ENCODE peak calls at places on chromosomes 12 and 14, in five cellular contexts. One of them, this sample, is unnamed.

GRCh38 chr12:116426391-116427136 is 132.6 kb upstream of the MAP1LC3B2 start:
- DNase-seq in ascending aorta: peak; percentile 95
- DNase-seq in GM20000: no peak
- DNase-seq in NCI-H1092: no peak
- DNase-seq in fibroblast of gingiva: peak; percentile 97
- DNase-seq in this sample: no peak

GRCh38 chr12:2550470-2551090 is 244.2 kb upstream of the FKBP4 start:
- DNase-seq in GM20000: no peak
- DNase-seq in ascending aorta: no peak
- DNase-seq in NCI-H1092: no peak
- DNase-seq in fibroblast of gingiva: no peak
- DNase-seq in this sample: no peak

GRCh38 chr14:85061256-85061655 is 468.7 kb upstream of the FLRT2 start:
- DNase-seq in ascending aorta: no peak
- DNase-seq in NCI-H1092: no peak
- DNase-seq in fibroblast of gingiva: no peak
- DNase-seq in GM20000: no peak
- DNase-seq in this sample: no peak

GRCh38 chr14:44833376-44833775 is 128.4 kb downstream of the KLHL28 start:
- DNase-seq in ascending aorta: no peak
- DNase-seq in NCI-H1092: no peak
- DNase-seq in GM20000: no peak
- DNase-seq in fibroblast of gingiva: peak; percentile 48
- DNase-seq in this sample: no peak

GRCh38 chr12:24625103-24625502 is 323.8 kb downstream of the BCAT1 start:
- DNase-seq in fibroblast of gingiva: no peak
- DNase-seq in GM20000: no peak
- DNase-seq in ascending aorta: no peak
- DNase-seq in NCI-H1092: no peak
- DNase-seq in this sample: no peak

GRCh38 chr12:77133566-77133965 is 68.2 kb upstream of the E2F7 start:
- DNase-seq in fibroblast of gingiva: peak; percentile 36
- DNase-seq in ascending aorta: no peak
- DNase-seq in GM20000: peak; percentile 10
- DNase-seq in NCI-H1092: no peak
- DNase-seq in this sample: no peak

GRCh38 chr12:58917699-58918334 is 2.5 kb downstream of the LRIG3 start:
- DNase-seq in ascending aorta: no peak
- DNase-seq in fibroblast of gingiva: peak; percentile 16
- DNase-seq in GM20000: peak; percentile 10
- DNase-seq in NCI-H1092: no peak
- DNase-seq in this sample: no peak

GRCh38 chr12:116561181-116561821 is 2.1 kb downstream of the MAP1LC3B2 start:
- DNase-seq in ascending aorta: no peak
- DNase-seq in NCI-H1092: no peak
- DNase-seq in GM20000: no peak
- DNase-seq in fibroblast of gingiva: no peak
- DNase-seq in this sample: no peak

GRCh38 chr12:25458047-25458552 is 95.0 kb downstream of the LMNTD1 start:
- DNase-seq in ascending aorta: peak; percentile 68
- DNase-seq in NCI-H1092: no peak
- DNase-seq in GM20000: no peak
- DNase-seq in fibroblast of gingiva: peak; percentile 95
- DNase-seq in this sample: no peak

GRCh38 chr14:74765721-74766120 is 2.6 kb downstream of the YLPM1 start:
- DNase-seq in GM20000: no peak
- DNase-seq in NCI-H1092: no peak
- DNase-seq in fibroblast of gingiva: no peak
- DNase-seq in ascending aorta: no peak
- DNase-seq in this sample: no peak

GRCh38 chr12:28308891-28309290 is 118.6 kb downstream of the CCDC91 start:
- DNase-seq in ascending aorta: no peak
- DNase-seq in GM20000: no peak
- DNase-seq in NCI-H1092: no peak
- DNase-seq in fibroblast of gingiva: no peak
- DNase-seq in this sample: no peak

GRCh38 chr14:50964683-50965390 is 20.6 kb upstream of the PYGL start:
- DNase-seq in ascending aorta: peak; percentile 87
- DNase-seq in NCI-H1092: no peak
- DNase-seq in GM20000: no peak
- DNase-seq in fibroblast of gingiva: peak; percentile 74
- DNase-seq in this sample: no peak

GRCh38 chr14:104682107-104682593 is 7.3 kb upstream of the INF2 start:
- DNase-seq in GM20000: no peak
- DNase-seq in ascending aorta: peak; percentile 61
- DNase-seq in fibroblast of gingiva: no peak
- DNase-seq in NCI-H1092: no peak
- DNase-seq in this sample: no peak